ENCODE peak calls at places on chromosomes 1 and 21, in five cellular contexts. D is pulmonary artery endothelial cell; S is smooth muscle cell of the brain vasculature; N is activated CD8-positive, alpha-beta memory T cell treated with anti-CD3 and anti-CD28 coated beads for 1 hour; A is HuH-7.5. L is an unnamed sample.

GRCh38 chr21:45073301-45074047 is 906 bp upstream of the ADARB1 start:
- DNase-seq in D (no peak), S (no peak), N (no peak), A (peak; percentile 68), L (no peak)

GRCh38 chr1:57927003-57927402 is 503.1 kb upstream of the DAB1 start:
- DNase-seq in D (no peak), S (no peak), N (no peak), A (no peak), L (no peak)

GRCh38 chr1:183023146-183023600 is at the start of gene LAMC1:
- DNase-seq in D (peak; percentile 52), S (no peak), N (no peak), A (peak; percentile 80), L (peak; percentile 79)

GRCh38 chr1:173779946-173780345 is 44.5 kb upstream of the DARS2 start:
- DNase-seq in D (no peak), S (no peak), N (no peak), A (no peak), L (no peak)

GRCh38 chr1:172117800-172118199 is 276.5 kb downstream of the DNM3 start:
- DNase-seq in D (no peak), S (no peak), N (no peak), A (no peak), L (no peak)

GRCh38 chr1:89715677-89716076 is 82.8 kb downstream of the LRRC8C start:
- DNase-seq in D (no peak), S (no peak), N (no peak), A (no peak), L (no peak)

GRCh38 chr1:228362884-228363450 is 43.7 kb downstream of the TRIM11 start:
- DNase-seq in D (no peak), S (no peak), N (no peak), A (no peak), L (no peak)

GRCh38 chr1:240936911-240937668 is 325.1 kb upstream of the GREM2 start:
- DNase-seq in D (no peak), S (no peak), N (no peak), A (no peak), L (no peak)